ENCODE peak calls at places on chromosome 12, in four cellular contexts. S, N, C and G are unnamed samples.

GRCh38 chr12:118035194-118036041 is 18.9 kb downstream of the RFC5 start:
- DNase-seq in C (no peak), N (no peak), S (no peak), G (peak; percentile 23)

GRCh38 chr12:94305293-94305957 is 154.2 kb downstream of the CEP83 start:
- DNase-seq in C (no peak), S (no peak), N (no peak), G (no peak)

GRCh38 chr12:57717846-57718640 is 20.5 kb downstream of the AGAP2 start:
- DNase-seq in N (no peak), C (no peak), S (no peak), G (no peak)

GRCh38 chr12:123401753-123402683 is 18.1 kb downstream of the KMT5A start:
- DNase-seq in C (no peak), S (no peak), N (peak; percentile 80), G (no peak)

GRCh38 chr12:40286583-40286982 is 61.8 kb downstream of the LRRK2 start:
- DNase-seq in S (no peak), N (no peak), C (no peak), G (no peak)

GRCh38 chr12:62767506-62767905 is 167.4 kb downstream of the PPM1H start:
- DNase-seq in N (no peak), S (no peak), C (no peak), G (peak; percentile 61)

GRCh38 chr12:59548930-59549329 is 46.9 kb upstream of the SLC16A7 start:
- DNase-seq in N (no peak), S (no peak), C (no peak), G (no peak)

GRCh38 chr12:79635676-79636075 is 55.1 kb downstream of the PAWR start:
- DNase-seq in N (no peak), S (no peak), C (no peak), G (peak; percentile 69)

GRCh38 chr12:41485203-41485602 is 297.1 kb downstream of the PDZRN4 start:
- DNase-seq in C (no peak), N (no peak), S (no peak), G (no peak)

GRCh38 chr12:60872850-60873713 is 1277.3 kb downstream of the SLC16A7 start:
- DNase-seq in N (no peak), C (no peak), S (peak; percentile 19), G (no peak)

GRCh38 chr12:111758120-111758561 is 8.6 kb upstream of the ALDH2 start:
- DNase-seq in S (no peak), N (no peak), C (no peak), G (no peak)

GRCh38 chr12:45688188-45688587 is 41.3 kb upstream of the ARID2 start:
- DNase-seq in S (no peak), C (no peak), N (no peak), G (no peak)

GRCh38 chr12:480831-481230 is 21.1 kb downstream of the B4GALNT3 start:
- DNase-seq in S (no peak), C (no peak), N (peak; percentile 55), G (no peak)

GRCh38 chr12:12542286-12542685 is 20.4 kb downstream of the DUSP16 start:
- DNase-seq in C (no peak), N (no peak), S (no peak), G (no peak)

GRCh38 chr12:48000878-48001321 is 3.4 kb downstream of the COL2A1 start:
- DNase-seq in C (no peak), S (no peak), N (no peak), G (peak; percentile 78)

GRCh38 chr12:89671469-89671868 is 37.2 kb downstream of the ATP2B1 start:
- DNase-seq in S (no peak), N (no peak), C (no peak), G (peak; percentile 74)

GRCh38 chr12:76690916-76691700 is 72.8 kb upstream of the ZDHHC17 start:
- DNase-seq in C (no peak), S (no peak), N (no peak), G (no peak)

GRCh38 chr12:58365087-58365390 is 423.7 kb downstream of the ATP23 start:
- DNase-seq in N (no peak), C (no peak), S (no peak), G (no peak)

GRCh38 chr12:121366063-121366459 is 13.8 kb upstream of the ANAPC5 start:
- DNase-seq in N (no peak), C (no peak), S (no peak), G (no peak)

GRCh38 chr12:56683-57346 is 9.8 kb upstream of the IQSEC3 start:
- DNase-seq in S (peak; percentile 70), C (no peak), N (no peak), G (no peak)